ENCODE peak calls at places on chromosomes 2 and 18, in six cellular contexts. P, U, Q, S, Y and W are unnamed samples.

GRCh38 chr2:150190546-150190945 is 296.9 kb downstream of the RND3 start:
- DNase-seq in P (no peak), U (no peak), Q (peak; percentile 80), S (no peak), Y (no peak), W (no peak)

GRCh38 chr18:72867721-72868665 is at the start of gene NETO1:
- DNase-seq in P (no peak), U (no peak), Q (peak; percentile 32), S (no peak), Y (no peak), W (no peak)

GRCh38 chr18:63138469-63139340 is 180.9 kb downstream of the BCL2 start:
- DNase-seq in P (peak; percentile 58), U (no peak), Q (no peak), S (no peak), Y (no peak), W (no peak)

GRCh38 chr2:14634223-14634884 is 1.8 kb downstream of the LRATD1 start:
- DNase-seq in P (peak; percentile 92), U (peak; percentile 89), Q (peak; percentile 85), S (peak; percentile 54), Y (peak; percentile 79), W (peak; percentile 91)

GRCh38 chr2:634670-635395 is 42.4 kb downstream of the TMEM18 start:
- DNase-seq in P (no peak), U (peak; percentile 96), Q (no peak), S (no peak), Y (peak; percentile 21), W (peak; percentile 63)

GRCh38 chr2:231800493-231801091 is 14.3 kb downstream of the COPS7B start:
- DNase-seq in P (peak; percentile 69), U (peak; percentile 20), Q (peak; percentile 21), S (peak; percentile 29), Y (peak; percentile 49), W (peak; percentile 51)

GRCh38 chr18:49359732-49360444 is 100.6 kb downstream of the DYM start:
- DNase-seq in P (peak; percentile 89), U (no peak), Q (peak; percentile 64), S (peak; percentile 90), Y (peak; percentile 4), W (no peak)

GRCh38 chr18:67845035-67845434 is 328.5 kb upstream of the DSEL start:
- DNase-seq in P (peak; percentile 24), U (no peak), Q (peak; percentile 31), S (no peak), Y (no peak), W (no peak)

GRCh38 chr2:12543452-12544220 is 173.1 kb upstream of the TRIB2 start:
- DNase-seq in P (peak; percentile 72), U (no peak), Q (no peak), S (no peak), Y (no peak), W (no peak)

GRCh38 chr2:160440888-160441287 is 52.7 kb downstream of the RBMS1 start:
- DNase-seq in P (peak; percentile 52), U (no peak), Q (no peak), S (no peak), Y (no peak), W (no peak)

GRCh38 chr2:27211241-27211942 is 449 bp upstream of the ATRAID start:
- DNase-seq in P (peak; percentile 59), U (no peak), Q (peak; percentile 60), S (no peak), Y (no peak), W (no peak)

GRCh38 chr2:119222213-119222612 is 1.4 kb upstream of the STEAP3 start:
- DNase-seq in P (no peak), U (no peak), Q (no peak), S (no peak), Y (no peak), W (no peak)

GRCh38 chr2:127082974-127083373 is 24.0 kb downstream of the BIN1 start:
- DNase-seq in P (peak; percentile 39), U (no peak), Q (no peak), S (peak; percentile 35), Y (no peak), W (no peak)
- H3K4me1 ChIP-seq in P (peaks cover 37% of the 10 kb centered on the region), U (peaks cover 29% of the 10 kb centered on the region), Q (no peaks in the 10 kb centered on the region), S (peaks cover 62% of the 10 kb centered on the region), Y (peaks cover 54% of the 10 kb centered on the region), W (peaks cover 95% of the 10 kb centered on the region)

GRCh38 chr2:139585133-139585532 is 804.9 kb upstream of the NXPH2 start:
- DNase-seq in P (no peak), U (no peak), Q (no peak), S (no peak), Y (no peak), W (no peak)
- H3K4me1 ChIP-seq in P (no peaks in the 10 kb centered on the region), U (no peaks in the 10 kb centered on the region), Q (no peaks in the 10 kb centered on the region), S (no peaks in the 10 kb centered on the region), Y (no peaks in the 10 kb centered on the region), W (no peaks in the 10 kb centered on the region)

DNA sequence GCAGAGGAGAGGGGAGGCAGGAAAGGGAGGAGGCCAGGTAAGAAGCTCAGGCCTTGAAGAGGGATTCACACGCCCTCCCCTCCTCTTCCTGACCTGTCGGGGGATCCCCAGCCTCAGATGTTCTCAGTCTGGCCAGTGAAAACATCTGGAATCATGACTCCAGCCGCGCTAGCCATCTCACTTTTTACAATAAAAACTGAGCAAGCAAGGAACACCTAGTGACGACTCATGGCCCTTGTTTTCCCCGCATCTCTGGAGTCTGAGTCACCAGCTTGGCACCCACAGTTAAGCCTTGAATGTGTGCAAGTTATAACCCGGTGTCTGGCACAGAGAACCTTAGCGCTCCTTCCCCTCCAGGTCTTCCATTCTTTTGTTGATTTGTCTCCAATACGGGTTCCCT is 74.3 kb downstream of the SH3BP4 start:
- DNase-seq in P (peak; percentile 93), U (peak; percentile 76), Q (peak; percentile 99), S (peak; percentile 88), Y (peak; percentile 83), W (peak; percentile 38)
- H3K4me1 ChIP-seq in P (peaks cover 68% of the 10 kb centered on the region), U (peaks cover 21% of the 10 kb centered on the region), Q (peaks cover 48% of the 10 kb centered on the region), S (peaks cover 70% of the 10 kb centered on the region), Y (peaks cover 79% of the 10 kb centered on the region), W (peaks cover 29% of the 10 kb centered on the region)

GRCh38 chr2:10054424-10054823 is 11.1 kb downstream of the KLF11 start:
- DNase-seq in P (no peak), U (no peak), Q (no peak), S (no peak), Y (no peak), W (no peak)
- H3K4me1 ChIP-seq in P (peaks cover 13% of the 10 kb centered on the region), U (no peaks in the 10 kb centered on the region), Q (peaks cover 3% of the 10 kb centered on the region), S (peaks cover 12% of the 10 kb centered on the region), Y (no peaks in the 10 kb centered on the region), W (peaks cover 15% of the 10 kb centered on the region)

GRCh38 chr2:196291418-196291817 is 120.0 kb upstream of the STK17B start:
- DNase-seq in P (no peak), U (no peak), Q (no peak), S (no peak), Y (no peak), W (no peak)
- H3K4me1 ChIP-seq in P (peaks cover 31% of the 10 kb centered on the region), U (no peaks in the 10 kb centered on the region), Q (peaks cover 34% of the 10 kb centered on the region), S (peaks cover 11% of the 10 kb centered on the region), Y (peaks cover 28% of the 10 kb centered on the region), W (peaks cover 7% of the 10 kb centered on the region)